ENCODE peak calls at places on chromosome 22, in six cellular contexts. R is stimulated activated CD4-positive, alpha-beta T cell treated with anti-CD3 and anti-CD28 coated beads, TNF-alpha, amount 100 ng/mL, for 1 hour; B is BJ; F is HEK293T; N is effector CD4-positive, alpha-beta T cell; U is Right ventricle myocardium superior. P is an unnamed sample.
A peak's percentile ranks its signal among the peaks of the same experiment; 100 is the strongest.

GRCh38 chr22:47163876-47164513 is 401.5 kb downstream of the TBC1D22A start:
- DNase-seq in B (no peak), N (no peak), R (no peak), F (no peak), U (peak; percentile 46), P (no peak)

GRCh38 chr22:49948958-49949913 is 11.3 kb upstream of the PIM3 start:
- DNase-seq in B (no peak), F (no peak), R (no peak), U (no peak), N (no peak), P (no peak)

GRCh38 chr22:40423246-40423753 is 52.9 kb downstream of the SGSM3 start:
- DNase-seq in U (no peak), R (no peak), N (no peak), B (no peak), F (no peak), P (no peak)

GRCh38 chr22:20422271-20422958 is 15.2 kb downstream of the SCARF2 start:
- DNase-seq in R (no peak), N (no peak), U (no peak), F (no peak), B (peak; percentile 84), P (no peak)

GRCh38 chr22:20131856-20132685 is 467 bp downstream of the ZDHHC8 start:
- DNase-seq in U (peak; percentile 68), N (no peak), B (no peak), F (peak; percentile 42), R (no peak), P (no peak)

GRCh38 chr22:40976866-40977700 is 25.9 kb downstream of the RBX1 start:
- DNase-seq in U (no peak), F (no peak), B (no peak), R (no peak), N (no peak), P (no peak)

GRCh38 chr22:37259540-37260029 is 15.5 kb upstream of the RAC2 start:
- DNase-seq in U (no peak), F (no peak), B (no peak), N (no peak), R (no peak), P (peak; percentile 54)

GRCh38 chr22:29994941-29995340 is 85.3 kb upstream of the HORMAD2 start:
- DNase-seq in U (no peak), F (no peak), R (no peak), N (no peak), B (no peak), P (no peak)

GRCh38 chr22:48254311-48254873 is 1491.9 kb downstream of the TBC1D22A start:
- DNase-seq in N (no peak), F (no peak), R (no peak), B (no peak), U (no peak), P (no peak)

GRCh38 chr22:21038405-21038804 is 6.0 kb upstream of the SLC7A4 start:
- DNase-seq in B (no peak), R (no peak), F (no peak), N (no peak), U (no peak), P (no peak)

GRCh38 chr22:28873183-28873964 is 10.0 kb upstream of the ZNRF3 start:
- DNase-seq in B (no peak), N (no peak), U (no peak), R (no peak), F (no peak), P (no peak)

GRCh38 chr22:44931077-44931540 is 78.7 kb downstream of the PHF21B start:
- DNase-seq in F (no peak), R (no peak), B (no peak), U (peak; percentile 88), N (no peak), P (no peak)

GRCh38 chr22:18034076-18034475 is 9.7 kb upstream of the MICAL3 start:
- DNase-seq in F (no peak), B (no peak), N (no peak), U (no peak), R (no peak), P (no peak)

GRCh38 chr22:22341736-22342135 is 97.2 kb downstream of the VPREB1 start:
- DNase-seq in R (no peak), N (no peak), B (no peak), U (no peak), F (no peak), P (no peak)

GRCh38 chr22:22168190-22168940 is 76.2 kb upstream of the VPREB1 start:
- DNase-seq in B (no peak), N (no peak), F (no peak), R (no peak), U (no peak), P (no peak)

GRCh38 chr22:48391171-48391711 is 1436.4 kb downstream of the BRD1 start:
- DNase-seq in F (no peak), U (no peak), N (no peak), B (no peak), R (no peak), P (no peak)

GRCh38 chr22:38347944-38348750 is 30.9 kb upstream of the CSNK1E start:
- DNase-seq in F (no peak), R (no peak), U (no peak), B (no peak), N (no peak), P (no peak)

GRCh38 chr22:17994424-17995108 is 29.8 kb downstream of the MICAL3 start:
- DNase-seq in B (no peak), F (no peak), R (no peak), U (no peak), N (no peak), P (no peak)

GRCh38 chr22:35970601-35971417 is 57.8 kb downstream of the RBFOX2 start:
- DNase-seq in F (no peak), U (no peak), N (no peak), B (no peak), R (no peak), P (no peak)

GRCh38 chr22:44449683-44450425 is 48.2 kb downstream of the RTL6 start:
- DNase-seq in R (no peak), N (no peak), B (no peak), F (no peak), U (no peak), P (no peak)

GRCh38 chr22:27809226-27809625 is 7.7 kb upstream of the MN1 start:
- DNase-seq in N (no peak), B (no peak), U (no peak), F (no peak), R (no peak), P (no peak)